ENCODE peak calls at places on chromosome 18, in nine cellular contexts. One of them, this sample, is unnamed.

GRCh38 chr18:37403788-37404187 is 161.8 kb downstream of the CELF4 start:
- DNase-seq in H9: no peak
- DNase-seq in HuH-7.5: no peak
- DNase-seq in left lung: no peak
- DNase-seq in cardiac muscle cell: no peak
- DNase-seq in NCI-H2081: no peak
- DNase-seq in fibroblast of mammary gland: no peak
- DNase-seq in CD4-positive, CD25-positive, alpha-beta regulatory T cell: no peak
- DNase-seq in left kidney: no peak
- DNase-seq in this sample: no peak

GRCh38 chr18:64693756-64694155 is 544.9 kb upstream of the LINC00305 start:
- DNase-seq in H9: no peak
- DNase-seq in HuH-7.5: no peak
- DNase-seq in left lung: no peak
- DNase-seq in cardiac muscle cell: no peak
- DNase-seq in NCI-H2081: no peak
- DNase-seq in fibroblast of mammary gland: no peak
- DNase-seq in CD4-positive, CD25-positive, alpha-beta regulatory T cell: no peak
- DNase-seq in left kidney: no peak
- DNase-seq in this sample: no peak

GRCh38 chr18:46425511-46425910 is 231.5 kb downstream of the LOXHD1 start:
- DNase-seq in H9: no peak
- DNase-seq in HuH-7.5: no peak
- DNase-seq in left lung: no peak
- DNase-seq in cardiac muscle cell: no peak
- DNase-seq in NCI-H2081: no peak
- DNase-seq in fibroblast of mammary gland: no peak
- DNase-seq in CD4-positive, CD25-positive, alpha-beta regulatory T cell: no peak
- DNase-seq in left kidney: no peak
- DNase-seq in this sample: no peak

GRCh38 chr18:59502222-59502898 is 143.3 kb upstream of the LMAN1 start:
- DNase-seq in H9: no peak
- DNase-seq in HuH-7.5: no peak
- DNase-seq in left lung: peak; percentile 43
- DNase-seq in cardiac muscle cell: peak; percentile 91
- DNase-seq in NCI-H2081: no peak
- DNase-seq in fibroblast of mammary gland: peak; percentile 97
- DNase-seq in CD4-positive, CD25-positive, alpha-beta regulatory T cell: no peak
- DNase-seq in left kidney: peak; percentile 98
- DNase-seq in this sample: peak; percentile 23

GRCh38 chr18:25646971-25647370 is 295.0 kb upstream of the ZNF521 start:
- DNase-seq in H9: no peak
- DNase-seq in HuH-7.5: no peak
- DNase-seq in left lung: no peak
- DNase-seq in cardiac muscle cell: peak; percentile 55
- DNase-seq in NCI-H2081: no peak
- DNase-seq in fibroblast of mammary gland: peak; percentile 91
- DNase-seq in CD4-positive, CD25-positive, alpha-beta regulatory T cell: no peak
- DNase-seq in left kidney: no peak
- DNase-seq in this sample: no peak

GRCh38 chr18:46318356-46318755 is 214.2 kb downstream of the HAUS1 start:
- DNase-seq in H9: no peak
- DNase-seq in HuH-7.5: no peak
- DNase-seq in left lung: no peak
- DNase-seq in cardiac muscle cell: no peak
- DNase-seq in NCI-H2081: no peak
- DNase-seq in fibroblast of mammary gland: no peak
- DNase-seq in CD4-positive, CD25-positive, alpha-beta regulatory T cell: no peak
- DNase-seq in left kidney: no peak
- DNase-seq in this sample: no peak

GRCh38 chr18:45379903-45380302 is 235.4 kb upstream of the SLC14A2 start:
- DNase-seq in H9: no peak
- DNase-seq in HuH-7.5: no peak
- DNase-seq in left lung: no peak
- DNase-seq in cardiac muscle cell: no peak
- DNase-seq in NCI-H2081: no peak
- DNase-seq in fibroblast of mammary gland: peak; percentile 29
- DNase-seq in CD4-positive, CD25-positive, alpha-beta regulatory T cell: no peak
- DNase-seq in left kidney: no peak
- DNase-seq in this sample: peak; percentile 31

GRCh38 chr18:31250902-31251301 is 67.1 kb upstream of the DSG1 start:
- DNase-seq in H9: no peak
- DNase-seq in HuH-7.5: no peak
- DNase-seq in left lung: no peak
- DNase-seq in cardiac muscle cell: no peak
- DNase-seq in NCI-H2081: no peak
- DNase-seq in fibroblast of mammary gland: no peak
- DNase-seq in CD4-positive, CD25-positive, alpha-beta regulatory T cell: no peak
- DNase-seq in left kidney: no peak
- DNase-seq in this sample: no peak

GRCh38 chr18:54382733-54383252 is 25.1 kb downstream of the C18orf54 start:
- DNase-seq in H9: no peak
- DNase-seq in HuH-7.5: no peak
- DNase-seq in left lung: no peak
- DNase-seq in cardiac muscle cell: no peak
- DNase-seq in NCI-H2081: no peak
- DNase-seq in fibroblast of mammary gland: no peak
- DNase-seq in CD4-positive, CD25-positive, alpha-beta regulatory T cell: no peak
- DNase-seq in left kidney: no peak
- DNase-seq in this sample: no peak

GRCh38 chr18:8754995-8755955 is 49.9 kb downstream of the MTCL1 start:
- DNase-seq in H9: no peak
- DNase-seq in HuH-7.5: no peak
- DNase-seq in left lung: no peak
- DNase-seq in cardiac muscle cell: peak; percentile 28
- DNase-seq in NCI-H2081: no peak
- DNase-seq in fibroblast of mammary gland: peak; percentile 77
- DNase-seq in CD4-positive, CD25-positive, alpha-beta regulatory T cell: peak; percentile 85
- DNase-seq in left kidney: no peak
- DNase-seq in this sample: peak; percentile 93